ENCODE peak calls at places on chromosomes 16 and 17, in four cellular contexts. One of them, this sample, is unnamed.

GRCh38 chr16:69709456-69710084 is 16.8 kb downstream of the NQO1 start:
- DNase-seq in cardiac fibroblast: peak
- DNase-seq in cardiac septum: no peak
- DNase-seq in SJSA1: peak
- DNase-seq in this sample: peak

GRCh38 chr17:75778861-75779249 is 5.8 kb upstream of the UNK start:
- DNase-seq in cardiac fibroblast: no peak
- DNase-seq in cardiac septum: no peak
- DNase-seq in SJSA1: no peak
- DNase-seq in this sample: no peak

GRCh38 chr16:3456374-3456773 is 12.9 kb downstream of the NAA60 start:
- DNase-seq in cardiac fibroblast: peak
- DNase-seq in cardiac septum: no peak
- DNase-seq in SJSA1: no peak
- DNase-seq in this sample: no peak

GRCh38 chr16:57844416-57845030 is 42.2 kb upstream of the KIFC3 start:
- DNase-seq in cardiac fibroblast: no peak
- DNase-seq in cardiac septum: no peak
- DNase-seq in SJSA1: no peak
- DNase-seq in this sample: no peak

GRCh38 chr16:9112166-9112843 is 20.9 kb downstream of the HAPSTR1 start:
- DNase-seq in cardiac fibroblast: no peak
- DNase-seq in cardiac septum: no peak
- DNase-seq in SJSA1: no peak
- DNase-seq in this sample: no peak

GRCh38 chr17:63785556-63785955 is 11.6 kb downstream of the DDX42 start:
- DNase-seq in cardiac fibroblast: peak
- DNase-seq in cardiac septum: no peak
- DNase-seq in SJSA1: no peak
- DNase-seq in this sample: peak

GRCh38 chr17:76498886-76499667 is 2.1 kb downstream of the RHBDF2 start:
- DNase-seq in cardiac fibroblast: no peak
- DNase-seq in cardiac septum: no peak
- DNase-seq in SJSA1: peak
- DNase-seq in this sample: no peak

GRCh38 chr17:63406689-63407330 is 39.3 kb downstream of the CYB561 start:
- DNase-seq in cardiac fibroblast: peak
- DNase-seq in cardiac septum: no peak
- DNase-seq in SJSA1: peak
- DNase-seq in this sample: peak